ENCODE peak calls at places on chromosomes 12 and 14, in six cellular contexts. One of them, this sample, is unnamed.

GRCh38 chr14:36647827-36648753 is 13.6 kb upstream of the PAX9 start:
- DNase-seq in SW480: peak
- DNase-seq in NCI-H748 treated with DMSO at 0.1 percent for 48 hours: peak
- DNase-seq in cardiac muscle cell: peak
- DNase-seq in retinal pigment epithelial cell: peak
- DNase-seq in mucosa of descending colon: peak
- DNase-seq in this sample: no peak

GRCh38 chr12:43758247-43758727 is 303 bp downstream of the PUS7L start:
- DNase-seq in SW480: no peak
- DNase-seq in NCI-H748 treated with DMSO at 0.1 percent for 48 hours: no peak
- DNase-seq in cardiac muscle cell: no peak
- DNase-seq in retinal pigment epithelial cell: peak
- DNase-seq in mucosa of descending colon: peak
- DNase-seq in this sample: no peak

GRCh38 chr12:54749191-54749818 is 101.1 kb upstream of the DCD start:
- DNase-seq in SW480: peak
- DNase-seq in NCI-H748 treated with DMSO at 0.1 percent for 48 hours: peak
- DNase-seq in cardiac muscle cell: peak
- DNase-seq in retinal pigment epithelial cell: peak
- DNase-seq in mucosa of descending colon: no peak
- DNase-seq in this sample: peak

GRCh38 chr14:68167717-68168087 is 348.1 kb downstream of the RAD51B start:
- DNase-seq in SW480: no peak
- DNase-seq in NCI-H748 treated with DMSO at 0.1 percent for 48 hours: no peak
- DNase-seq in cardiac muscle cell: no peak
- DNase-seq in retinal pigment epithelial cell: no peak
- DNase-seq in mucosa of descending colon: no peak
- DNase-seq in this sample: no peak

GRCh38 chr12:113259499-113259953 is 38.3 kb downstream of the TPCN1 start:
- DNase-seq in SW480: peak
- DNase-seq in NCI-H748 treated with DMSO at 0.1 percent for 48 hours: peak
- DNase-seq in cardiac muscle cell: no peak
- DNase-seq in retinal pigment epithelial cell: peak
- DNase-seq in mucosa of descending colon: peak
- DNase-seq in this sample: no peak

GRCh38 chr12:6197996-6198395 is 2.2 kb upstream of the CD9 start:
- DNase-seq in SW480: peak
- DNase-seq in NCI-H748 treated with DMSO at 0.1 percent for 48 hours: no peak
- DNase-seq in cardiac muscle cell: no peak
- DNase-seq in retinal pigment epithelial cell: no peak
- DNase-seq in mucosa of descending colon: peak
- DNase-seq in this sample: no peak

GRCh38 chr12:125092872-125093680 is 27.8 kb downstream of the AACS start:
- DNase-seq in SW480: peak
- DNase-seq in NCI-H748 treated with DMSO at 0.1 percent for 48 hours: no peak
- DNase-seq in cardiac muscle cell: no peak
- DNase-seq in retinal pigment epithelial cell: no peak
- DNase-seq in mucosa of descending colon: peak
- DNase-seq in this sample: no peak

GRCh38 chr14:64683264-64683663 is 21.0 kb upstream of the PLEKHG3 start:
- DNase-seq in SW480: no peak
- DNase-seq in NCI-H748 treated with DMSO at 0.1 percent for 48 hours: no peak
- DNase-seq in cardiac muscle cell: no peak
- DNase-seq in retinal pigment epithelial cell: peak
- DNase-seq in mucosa of descending colon: no peak
- DNase-seq in this sample: no peak

GRCh38 chr12:100491104-100491503 is 17.4 kb downstream of the NR1H4 start:
- DNase-seq in SW480: no peak
- DNase-seq in NCI-H748 treated with DMSO at 0.1 percent for 48 hours: no peak
- DNase-seq in cardiac muscle cell: no peak
- DNase-seq in retinal pigment epithelial cell: no peak
- DNase-seq in mucosa of descending colon: no peak
- DNase-seq in this sample: no peak

GRCh38 chr12:45232771-45233372 is 17.0 kb downstream of the ANO6 start:
- DNase-seq in SW480: peak
- DNase-seq in NCI-H748 treated with DMSO at 0.1 percent for 48 hours: no peak
- DNase-seq in cardiac muscle cell: no peak
- DNase-seq in retinal pigment epithelial cell: peak
- DNase-seq in mucosa of descending colon: no peak
- DNase-seq in this sample: no peak

GRCh38 chr14:101834387-101835165 is 73.1 kb downstream of the PPP2R5C start:
- DNase-seq in SW480: no peak
- DNase-seq in NCI-H748 treated with DMSO at 0.1 percent for 48 hours: no peak
- DNase-seq in cardiac muscle cell: no peak
- DNase-seq in retinal pigment epithelial cell: no peak
- DNase-seq in mucosa of descending colon: no peak
- DNase-seq in this sample: no peak

GRCh38 chr14:66092748-66093147 is 393.4 kb upstream of the CCDC196 start:
- DNase-seq in SW480: no peak
- DNase-seq in NCI-H748 treated with DMSO at 0.1 percent for 48 hours: no peak
- DNase-seq in cardiac muscle cell: no peak
- DNase-seq in retinal pigment epithelial cell: no peak
- DNase-seq in mucosa of descending colon: no peak
- DNase-seq in this sample: no peak

GRCh38 chr12:120225852-120226640 is 25.1 kb upstream of the RPLP0 start:
- DNase-seq in SW480: no peak
- DNase-seq in NCI-H748 treated with DMSO at 0.1 percent for 48 hours: no peak
- DNase-seq in cardiac muscle cell: no peak
- DNase-seq in retinal pigment epithelial cell: no peak
- DNase-seq in mucosa of descending colon: peak
- DNase-seq in this sample: no peak

GRCh38 chr12:22678175-22678574 is 53.2 kb downstream of the ETNK1 start:
- DNase-seq in SW480: no peak
- DNase-seq in NCI-H748 treated with DMSO at 0.1 percent for 48 hours: no peak
- DNase-seq in cardiac muscle cell: no peak
- DNase-seq in retinal pigment epithelial cell: no peak
- DNase-seq in mucosa of descending colon: no peak
- DNase-seq in this sample: no peak

This sample was measured in CD4-positive, alpha-beta memory T cell.